ENCODE peak calls at places on chromosomes 3 and 15, in nine cellular contexts. A is T1000, X is caudate nucleus, B is AG08396, T is left ventricle myocardium superior, P is cardiac septum, Z is transverse colon, Y is neural crest cell, R is Calu3. G is an unnamed sample.

GRCh38 chr15:42704492-42704926 is 32.4 kb downstream of the CDAN1 start:
- DNase-seq in A (no peak), X (no peak), B (peak), T (peak), P (peak), Z (peak), Y (peak), R (peak), G (no peak)

GRCh38 chr15:40291088-40291574 is 8.3 kb upstream of the ANKRD63 start:
- DNase-seq in A (peak), X (no peak), B (peak), T (peak), P (no peak), Z (peak), Y (peak), R (no peak), G (peak)

GRCh38 chr15:68572921-68573320 is 5.9 kb upstream of the CORO2B start:
- DNase-seq in A (no peak), X (no peak), B (no peak), T (no peak), P (no peak), Z (no peak), Y (no peak), R (no peak), G (peak)

GRCh38 chr3:149296972-149297371 is 36.5 kb downstream of the TM4SF18 start:
- DNase-seq in A (no peak), X (no peak), B (no peak), T (no peak), P (no peak), Z (no peak), Y (no peak), R (no peak), G (no peak)

GRCh38 chr3:73419179-73419803 is 205.4 kb downstream of the PDZRN3 start:
- DNase-seq in A (no peak), X (no peak), B (peak), T (no peak), P (no peak), Z (no peak), Y (no peak), R (no peak), G (no peak)

GRCh38 chr3:156140196-156140595 is 19.8 kb downstream of the KCNAB1 start:
- DNase-seq in A (no peak), X (no peak), B (no peak), T (no peak), P (no peak), Z (no peak), Y (no peak), R (no peak), G (no peak)

GRCh38 chr3:57949779-57950618 is 58.2 kb upstream of the FLNB start:
- DNase-seq in A (no peak), X (no peak), B (peak), T (peak), P (peak), Z (no peak), Y (no peak), R (peak), G (peak)

GRCh38 chr3:49173116-49173791 is 1.9 kb downstream of the KLHDC8B start:
- DNase-seq in A (no peak), X (no peak), B (no peak), T (peak), P (peak), Z (peak), Y (peak), R (no peak), G (peak)

GRCh38 chr3:57001356-57001755 is 59.1 kb upstream of the SPATA12 start:
- DNase-seq in A (no peak), X (no peak), B (no peak), T (no peak), P (no peak), Z (no peak), Y (no peak), R (no peak), G (no peak)

GRCh38 chr3:194928183-194928736 is 242.6 kb downstream of the FAM43A start:
- DNase-seq in A (no peak), X (no peak), B (no peak), T (no peak), P (no peak), Z (no peak), Y (no peak), R (no peak), G (no peak)

GRCh38 chr15:68210821-68211655 is 5.9 kb upstream of the CALML4 start:
- DNase-seq in A (no peak), X (peak), B (peak), T (peak), P (peak), Z (peak), Y (peak), R (peak), G (peak)

GRCh38 chr3:186493507-186493906 is 50.7 kb downstream of the CRYGS start:
- DNase-seq in A (no peak), X (no peak), B (peak), T (no peak), P (no peak), Z (no peak), Y (no peak), R (no peak), G (no peak)

GRCh38 chr3:52193059-52193458 is 4.9 kb upstream of the ALAS1 start:
- DNase-seq in A (peak), X (peak), B (peak), T (peak), P (no peak), Z (peak), Y (no peak), R (no peak), G (peak)

GRCh38 chr15:90643301-90643632 is 73.9 kb upstream of the BLM start:
- DNase-seq in A (no peak), X (no peak), B (no peak), T (no peak), P (no peak), Z (no peak), Y (no peak), R (no peak), G (no peak)

GRCh38 chr15:37394402-37395099 is 294.2 kb upstream of the MEIS2 start:
- DNase-seq in A (no peak), X (no peak), B (no peak), T (no peak), P (no peak), Z (no peak), Y (no peak), R (no peak), G (no peak)

GRCh38 chr15:48682949-48683651 is 37.6 kb upstream of the FBN1 start:
- DNase-seq in A (peak), X (no peak), B (peak), T (peak), P (no peak), Z (peak), Y (no peak), R (peak), G (peak)

GRCh38 chr3:193732391-193732790 is 139.4 kb downstream of the OPA1 start:
- DNase-seq in A (no peak), X (no peak), B (peak), T (no peak), P (no peak), Z (no peak), Y (no peak), R (peak), G (no peak)

GRCh38 chr3:188854395-188855149 is 317.2 kb upstream of the TPRG1 start:
- DNase-seq in A (no peak), X (no peak), B (peak), T (no peak), P (no peak), Z (no peak), Y (no peak), R (no peak), G (no peak)

GRCh38 chr3:133136114-133137041 is 98.2 kb downstream of the TMEM108 start:
- DNase-seq in A (no peak), X (no peak), B (no peak), T (no peak), P (no peak), Z (no peak), Y (no peak), R (no peak), G (no peak)

GRCh38 chr3:8301977-8302589 is 199.5 kb upstream of the LMCD1 start:
- DNase-seq in A (no peak), X (no peak), B (peak), T (no peak), P (no peak), Z (no peak), Y (peak), R (peak), G (no peak)

GRCh38 chr3:169479314-169479939 is 184.1 kb downstream of the MECOM start:
- DNase-seq in A (no peak), X (no peak), B (no peak), T (no peak), P (no peak), Z (no peak), Y (no peak), R (no peak), G (no peak)

GRCh38 chr3:149579838-149580542 is 77.8 kb downstream of the WWTR1 start:
- DNase-seq in A (no peak), X (no peak), B (no peak), T (no peak), P (no peak), Z (no peak), Y (no peak), R (no peak), G (no peak)

GRCh38 chr15:94270570-94270969 is 39.2 kb downstream of the MCTP2 start:
- DNase-seq in A (no peak), X (no peak), B (no peak), T (no peak), P (no peak), Z (no peak), Y (no peak), R (no peak), G (no peak)

GRCh38 chr3:181383760-181384159 is 328.0 kb upstream of the SOX2 start:
- DNase-seq in A (no peak), X (no peak), B (no peak), T (no peak), P (no peak), Z (no peak), Y (no peak), R (no peak), G (no peak)

GRCh38 chr3:193840111-193840641 is 247.2 kb downstream of the OPA1 start:
- DNase-seq in A (no peak), X (no peak), B (no peak), T (no peak), P (no peak), Z (no peak), Y (no peak), R (no peak), G (no peak)

GRCh38 chr3:157290761-157291160 is 130.8 kb upstream of the CCNL1 start:
- DNase-seq in A (no peak), X (no peak), B (peak), T (no peak), P (no peak), Z (no peak), Y (no peak), R (no peak), G (no peak)

G was measured in sigmoid colon.